ENCODE peak calls at places on chromosomes 12 and 14, in five cellular contexts. N is left lung, O is NCI-H187 treated with DMSO at 0.1 percent for 48 hours, Q is ascending aorta, I is iris pigment epithelial cell. J is an unnamed sample.
A peak's percentile ranks its signal among the peaks of the same experiment; 100 is the strongest.

GRCh38 chr14:56341766-56342418 is 223.7 kb downstream of the PELI2 start:
- DNase-seq in N (no peak), O (no peak), Q (no peak), I (peak; percentile 74), J (no peak)

GRCh38 chr14:52015411-52016030 is 26.2 kb downstream of the RTRAF start:
- DNase-seq in N (no peak), O (no peak), Q (no peak), I (peak; percentile 45), J (no peak)

GRCh38 chr14:70555890-70556289 is 21.1 kb upstream of the ADAM20 start:
- DNase-seq in N (no peak), O (no peak), Q (no peak), I (peak; percentile 40), J (no peak)

GRCh38 chr14:85243306-85243705 is 286.6 kb upstream of the FLRT2 start:
- DNase-seq in N (no peak), O (no peak), Q (no peak), I (no peak), J (no peak)

GRCh38 chr14:94483729-94484275 is 7.8 kb upstream of the SERPINA9 start:
- DNase-seq in N (no peak), O (no peak), Q (no peak), I (peak; percentile 57), J (no peak)

GRCh38 chr12:47079894-47080724 is at the start of gene AMIGO2:
- DNase-seq in N (peak; percentile 74), O (no peak), Q (no peak), I (peak; percentile 54), J (no peak)

GRCh38 chr12:103632554-103633216 is 45.6 kb downstream of the STAB2 start:
- DNase-seq in N (peak; percentile 47), O (no peak), Q (no peak), I (peak; percentile 56), J (no peak)

GRCh38 chr12:115001538-115001937 is 317.6 kb upstream of the TBX3 start:
- DNase-seq in N (no peak), O (no peak), Q (no peak), I (no peak), J (no peak)

GRCh38 chr14:23137221-23138172 is 18.4 kb upstream of the CEBPE start:
- DNase-seq in N (no peak), O (no peak), Q (no peak), I (no peak), J (no peak)

GRCh38 chr12:92133166-92133565 is 12.5 kb downstream of the BTG1 start:
- DNase-seq in N (no peak), O (no peak), Q (no peak), I (no peak), J (no peak)

GRCh38 chr12:75632452-75632851 is 121.0 kb upstream of the KRR1 start:
- DNase-seq in N (no peak), O (peak; percentile 37), Q (no peak), I (no peak), J (no peak)

GRCh38 chr14:92513966-92514843 is 624 bp downstream of the RIN3 start:
- DNase-seq in N (no peak), O (no peak), Q (no peak), I (peak; percentile 32), J (no peak)

GRCh38 chr12:59084758-59085383 is 164.6 kb upstream of the LRIG3 start:
- DNase-seq in N (no peak), O (no peak), Q (no peak), I (peak; percentile 63), J (peak; percentile 57)

GRCh38 chr14:73474952-73475351 is 15.8 kb upstream of the RIOX1 start:
- DNase-seq in N (no peak), O (no peak), Q (no peak), I (no peak), J (no peak)

GRCh38 chr12:57772429-57773322 is at the start of gene EEF1AKMT3:
- DNase-seq in N (peak; percentile 74), O (no peak), Q (no peak), I (peak; percentile 40), J (peak; percentile 100)

GRCh38 chr12:100185361-100185894 is 15.2 kb upstream of the ACTR6 start:
- DNase-seq in N (no peak), O (no peak), Q (no peak), I (no peak), J (no peak)

GRCh38 chr12:54371328-54372112 is 7.2 kb upstream of the GPR84 start:
- DNase-seq in N (no peak), O (no peak), Q (no peak), I (no peak), J (no peak)

GRCh38 chr12:92063641-92064040 is 82.0 kb downstream of the BTG1 start:
- DNase-seq in N (no peak), O (no peak), Q (no peak), I (peak; percentile 77), J (no peak)

GRCh38 chr12:6171409-6172015 is 28.7 kb upstream of the CD9 start:
- DNase-seq in N (no peak), O (no peak), Q (no peak), I (no peak), J (no peak)

GRCh38 chr12:121090576-121091125 is 42.0 kb upstream of the P2RX7 start:
- DNase-seq in N (no peak), O (no peak), Q (no peak), I (no peak), J (no peak)

GRCh38 chr12:100520048-100520769 is 46.5 kb downstream of the NR1H4 start:
- DNase-seq in N (no peak), O (no peak), Q (no peak), I (no peak), J (no peak)

GRCh38 chr14:100824156-100824555 is 1.8 kb upstream of the MEG3 start:
- DNase-seq in N (no peak), O (no peak), Q (no peak), I (peak; percentile 70), J (no peak)

J was measured in GOT3.